ENCODE peak calls at places on chromosome 14, in ten cellular contexts. B is aorta; E is right cardiac atrium; L is esophagus squamous epithelium; R is CD4-positive, CD25-positive, alpha-beta regulatory T cell; X is tibial artery; J is Peyer's patch; U is body of pancreas; P is GM12878; S is A549. V is an unnamed sample.

GRCh38 chr14:25122188-25122587 is 72.2 kb upstream of the STXBP6 start:
- DNase-seq in B (no peak), E (no peak), L (no peak), R (no peak), X (no peak), J (no peak), U (no peak), P (no peak), S (no peak), V (no peak)

GRCh38 chr14:79332504-79333197 is 878.7 kb downstream of the DIO2 start:
- DNase-seq in B (no peak), E (no peak), L (no peak), R (no peak), X (no peak), J (no peak), U (no peak), P (no peak), S (no peak), V (no peak)

GRCh38 chr14:38496092-38496491 is 240.2 kb upstream of the CLEC14A start:
- DNase-seq in B (no peak), E (no peak), L (no peak), R (no peak), X (no peak), J (no peak), U (no peak), P (no peak), S (no peak), V (no peak)

GRCh38 chr14:77041837-77042557 is 13.5 kb upstream of the IRF2BPL start:
- DNase-seq in B (peak), E (peak), L (no peak), R (no peak), X (peak), J (no peak), U (peak), P (no peak), S (no peak), V (no peak)

GRCh38 chr14:105865904-105866840 is 339.8 kb downstream of the TMEM121 start:
- DNase-seq in B (peak), E (no peak), L (no peak), R (no peak), X (peak), J (no peak), U (peak), P (no peak), S (no peak), V (no peak)

GRCh38 chr14:64109821-64110554 is 184.2 kb downstream of the ESR2 start:
- DNase-seq in B (no peak), E (no peak), L (no peak), R (no peak), X (no peak), J (no peak), U (no peak), P (no peak), S (no peak), V (no peak)

GRCh38 chr14:95402184-95402583 is 82.5 kb upstream of the CLMN start:
- DNase-seq in B (no peak), E (no peak), L (no peak), R (no peak), X (no peak), J (no peak), U (no peak), P (no peak), S (no peak), V (no peak)

GRCh38 chr14:95315579-95315978 is 4.1 kb downstream of the CLMN start:
- DNase-seq in B (peak), E (no peak), L (no peak), R (no peak), X (no peak), J (no peak), U (no peak), P (no peak), S (no peak), V (no peak)

GRCh38 chr14:76922599-76922998 is 96.4 kb downstream of the LRRC74A start:
- DNase-seq in B (no peak), E (no peak), L (no peak), R (no peak), X (no peak), J (no peak), U (no peak), P (no peak), S (no peak), V (no peak)

GRCh38 chr14:72256055-72256454 is 323.8 kb downstream of the RGS6 start:
- DNase-seq in B (no peak), E (no peak), L (no peak), R (no peak), X (no peak), J (no peak), U (no peak), P (no peak), S (no peak), V (no peak)

GRCh38 chr14:72904840-72905561 is 11.1 kb upstream of the DPF3 start:
- DNase-seq in B (no peak), E (peak), L (no peak), R (peak), X (peak), J (peak), U (peak), P (no peak), S (peak), V (peak)

GRCh38 chr14:86462193-86462592 is 932.2 kb downstream of the FLRT2 start:
- DNase-seq in B (no peak), E (no peak), L (no peak), R (no peak), X (no peak), J (no peak), U (peak), P (no peak), S (no peak), V (no peak)

GRCh38 chr14:91108941-91109611 is 4.8 kb upstream of the DGLUCY start:
- DNase-seq in B (no peak), E (peak), L (no peak), R (peak), X (no peak), J (peak), U (peak), P (no peak), S (no peak), V (peak)

DNA sequence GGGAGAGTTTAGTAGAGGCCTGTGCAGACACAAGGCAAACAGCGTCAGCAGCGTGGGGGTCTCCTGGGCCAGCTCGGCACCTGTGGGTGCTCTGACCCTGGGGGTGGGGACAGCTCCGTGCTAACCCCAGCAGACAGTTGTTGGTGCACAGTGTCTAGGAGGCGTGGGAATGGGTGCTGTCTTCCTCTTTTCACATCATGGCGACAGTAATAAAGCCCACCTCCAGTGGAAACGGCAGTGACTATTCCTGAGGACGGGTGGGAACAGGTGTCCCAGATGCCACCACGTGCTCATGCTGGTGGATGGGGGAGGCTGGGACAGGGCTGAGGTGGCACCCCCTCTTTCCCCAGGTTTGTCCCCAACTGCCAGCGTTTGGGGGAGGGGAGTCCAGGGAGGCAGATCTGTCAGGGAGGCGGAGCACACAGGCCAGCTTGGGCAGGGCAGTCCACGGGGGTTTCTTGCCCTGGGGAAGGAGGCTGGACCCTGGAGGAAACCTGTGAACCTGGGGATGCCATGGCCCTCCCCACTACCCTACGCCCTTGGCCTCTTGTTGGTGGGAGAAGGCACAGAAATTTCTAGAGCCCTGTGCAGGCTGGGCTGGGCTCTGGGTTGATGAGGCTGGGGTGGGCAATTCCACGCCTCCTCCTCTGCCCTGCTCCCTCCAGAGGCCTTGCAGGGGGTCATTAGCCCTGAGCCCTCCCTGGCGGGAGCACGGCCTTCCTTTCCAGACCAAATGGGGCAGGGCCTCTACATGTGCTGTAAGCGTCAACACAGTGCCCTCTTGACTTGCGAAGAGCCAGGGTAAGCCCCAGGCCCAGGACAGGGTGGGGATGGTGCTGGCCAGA is 3.8 kb downstream of the ZBTB42 start:
- DNase-seq in B (no peak), E (peak), L (no peak), R (no peak), X (no peak), J (no peak), U (no peak), P (no peak), S (no peak), V (no peak)
- H3K27ac ChIP-seq in B (no peak), E (no peak), L (no peak), R (no peak), X (no peak), J (no peak), U (peak), P (no peak), S (peak), V (no peak)

DNA sequence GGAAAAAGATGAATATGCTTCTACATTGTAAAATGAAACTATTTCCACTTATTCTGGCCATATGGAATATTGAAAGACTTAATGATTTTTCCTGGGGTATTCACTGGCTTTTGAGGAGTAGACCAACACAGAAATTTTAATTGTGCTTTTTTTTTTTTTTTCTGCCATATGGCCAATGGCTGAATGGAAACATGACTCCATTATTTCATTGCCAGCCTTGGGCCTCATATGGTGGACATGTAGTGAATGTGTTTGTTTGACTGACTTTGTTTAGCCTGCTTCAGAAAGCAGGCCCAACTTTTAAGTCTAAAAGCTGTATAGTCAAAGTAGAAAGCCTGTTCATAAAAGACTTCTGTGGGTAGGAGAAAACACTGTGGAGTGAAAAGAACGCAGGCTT is 2.4 kb downstream of the GNG2 start:
- DNase-seq in B (no peak), E (no peak), L (no peak), R (no peak), X (no peak), J (no peak), U (no peak), P (no peak), S (no peak), V (no peak)
- H3K27ac ChIP-seq in B (no peak), E (no peak), L (peak), R (peak), X (no peak), J (peak), U (no peak), P (peak), S (no peak), V (no peak)

GRCh38 chr14:68936476-68936875 is 42.6 kb downstream of the ACTN1 start:
- DNase-seq in B (no peak), E (peak), L (no peak), R (no peak), X (no peak), J (no peak), U (peak), P (no peak), S (no peak), V (no peak)

GRCh38 chr14:68936980-68937379 is 42.1 kb downstream of the ACTN1 start:
- DNase-seq in B (no peak), E (no peak), L (no peak), R (no peak), X (no peak), J (no peak), U (no peak), P (no peak), S (no peak), V (no peak)

GRCh38 chr14:68937790-68938514 is 41.1 kb downstream of the ACTN1 start:
- DNase-seq in B (peak), E (peak), L (no peak), R (no peak), X (peak), J (no peak), U (peak), P (no peak), S (no peak), V (no peak)

GRCh38 chr14:68934034-68934433 is 45.1 kb downstream of the ACTN1 start:
- DNase-seq in B (no peak), E (no peak), L (no peak), R (no peak), X (no peak), J (no peak), U (no peak), P (no peak), S (no peak), V (no peak)

GRCh38 chr14:68935761-68936209 is 43.3 kb downstream of the ACTN1 start:
- DNase-seq in B (no peak), E (peak), L (no peak), R (no peak), X (no peak), J (no peak), U (peak), P (no peak), S (no peak), V (no peak)
- H3K27ac ChIP-seq in B (peak), E (peak), L (peak), R (no peak), X (peak), J (peak), U (peak), P (no peak), S (peak), V (no peak)

DNA sequence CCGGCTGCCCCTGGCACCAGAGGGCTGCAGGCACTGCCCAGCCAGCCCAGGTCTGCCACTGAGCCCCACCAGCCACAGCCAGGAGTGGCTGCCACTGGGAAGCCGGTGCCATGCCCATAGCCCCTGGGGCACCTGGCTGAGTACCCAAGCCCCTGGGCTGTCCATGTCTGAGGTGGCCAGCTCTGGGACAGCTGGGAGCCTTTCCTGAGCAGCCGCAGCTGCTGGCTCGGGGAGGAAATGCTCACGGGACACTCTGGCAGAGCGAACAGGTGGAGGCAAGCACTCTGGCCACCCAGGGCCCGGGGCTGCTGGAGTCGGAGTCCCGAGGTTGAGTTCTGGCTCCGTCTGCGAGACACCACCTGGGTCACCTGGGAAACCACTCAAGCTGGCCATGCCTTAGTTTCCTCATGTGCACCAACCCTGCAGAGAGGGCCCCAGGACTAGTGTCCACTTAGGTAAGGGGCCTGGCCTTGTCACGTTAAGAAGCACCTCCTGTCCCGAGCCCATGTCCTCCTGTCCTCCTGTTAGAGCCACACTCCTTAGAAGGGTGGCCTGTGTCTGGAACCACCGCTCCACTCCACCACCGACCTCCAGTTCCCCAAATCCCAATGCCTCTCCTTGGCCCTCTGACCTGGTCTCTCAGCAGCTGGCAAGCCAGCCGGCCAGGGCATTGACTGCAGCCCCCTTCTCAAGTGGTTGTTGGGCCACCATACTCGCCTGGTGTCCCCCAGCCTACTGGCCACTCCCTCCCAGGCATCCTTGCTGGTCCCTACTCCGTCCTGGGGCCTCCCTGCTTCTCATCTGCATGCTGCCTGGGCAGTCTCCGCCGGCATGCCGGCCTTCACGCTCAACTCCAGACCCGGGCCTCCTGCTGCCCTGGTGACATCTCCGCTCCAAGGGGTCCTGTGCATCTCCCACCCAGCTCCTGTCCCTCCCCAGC is 45.3 kb downstream of the BEGAIN start:
- DNase-seq in B (peak), E (peak), L (no peak), R (no peak), X (no peak), J (no peak), U (peak), P (no peak), S (no peak), V (no peak)
- H3K27ac ChIP-seq in B (no peak), E (no peak), L (no peak), R (no peak), X (no peak), J (no peak), U (peak), P (no peak), S (no peak), V (no peak)

DNA sequence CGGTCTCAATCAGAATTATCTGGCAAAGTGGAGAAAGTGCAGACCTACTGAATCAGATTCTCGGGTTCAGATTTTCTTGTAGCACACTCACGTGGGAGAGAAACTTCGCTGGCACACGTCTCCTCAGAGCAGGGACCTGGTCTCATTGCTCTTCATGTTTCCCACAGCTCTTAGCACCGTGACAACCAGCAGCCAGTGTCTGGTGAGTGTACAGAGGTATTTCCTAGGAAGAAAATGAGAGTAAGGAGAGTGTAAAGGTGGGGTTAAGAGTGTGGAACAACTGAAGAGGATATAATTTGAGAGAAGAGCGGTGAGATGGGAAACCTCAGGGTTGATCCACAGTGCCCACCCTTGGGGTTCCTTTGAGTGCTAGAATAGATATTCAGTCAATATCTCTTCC is 89.2 kb downstream of the ARF6 start:
- DNase-seq in B (no peak), E (no peak), L (no peak), R (no peak), X (no peak), J (no peak), U (no peak), P (no peak), S (no peak), V (no peak)
- H3K27ac ChIP-seq in B (peak), E (no peak), L (no peak), R (peak), X (peak), J (no peak), U (peak), P (no peak), S (peak), V (peak)

DNA sequence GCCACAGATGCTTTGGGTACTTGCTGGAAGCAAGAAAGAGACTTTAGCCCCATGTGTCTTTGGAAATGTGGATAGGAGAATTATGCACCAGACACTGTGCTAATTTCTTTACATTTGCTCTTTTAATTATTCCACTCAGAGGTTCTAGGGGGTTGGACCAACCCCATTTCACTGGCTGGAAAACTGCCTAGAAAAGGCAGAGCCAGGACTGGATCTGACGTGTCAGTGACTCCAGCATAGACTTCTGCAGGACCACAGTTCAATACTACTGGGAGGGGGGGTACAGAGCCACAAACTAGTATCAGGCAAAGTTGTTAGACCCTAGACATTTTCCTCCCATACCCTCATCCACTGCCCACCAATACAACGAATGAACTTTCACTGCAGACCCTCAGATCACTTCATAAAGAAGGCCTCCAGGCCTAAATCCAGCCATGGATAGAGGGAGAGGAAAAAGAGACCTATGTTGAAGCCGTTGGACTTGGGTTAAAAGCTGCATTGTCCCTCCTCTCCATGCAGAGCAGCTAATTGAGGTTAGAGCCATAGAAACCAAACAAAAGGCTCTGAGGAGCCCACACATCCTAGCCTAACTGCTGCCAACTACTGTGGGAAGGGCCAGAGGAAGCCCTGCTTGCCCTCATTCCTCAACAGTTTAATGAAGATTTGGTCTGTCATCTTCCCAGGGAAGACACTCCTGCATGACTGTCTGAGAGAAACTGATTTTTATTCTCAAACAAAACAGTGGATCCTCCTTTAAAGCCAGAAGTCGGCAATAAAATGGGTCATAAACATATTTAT is 68.7 kb downstream of the STON2 start:
- DNase-seq in B (no peak), E (no peak), L (no peak), R (no peak), X (no peak), J (no peak), U (no peak), P (no peak), S (no peak), V (no peak)
- H3K27ac ChIP-seq in B (no peak), E (no peak), L (peak), R (no peak), X (no peak), J (no peak), U (no peak), P (no peak), S (no peak), V (no peak)

GRCh38 chr14:23361320-23361719 is 3.7 kb downstream of the EFS start:
- DNase-seq in B (no peak), E (peak), L (no peak), R (no peak), X (no peak), J (no peak), U (no peak), P (no peak), S (no peak), V (no peak)

GRCh38 chr14:23360496-23360895 is 4.5 kb downstream of the EFS start:
- DNase-seq in B (no peak), E (no peak), L (no peak), R (no peak), X (no peak), J (no peak), U (peak), P (no peak), S (peak), V (no peak)

GRCh38 chr14:23359167-23359626 is 5.8 kb downstream of the EFS start:
- DNase-seq in B (peak), E (no peak), L (no peak), R (no peak), X (no peak), J (no peak), U (no peak), P (no peak), S (no peak), V (no peak)

GRCh38 chr14:23358553-23359166 is 6.0 kb upstream of the SLC22A17 start:
- DNase-seq in B (peak), E (no peak), L (no peak), R (no peak), X (no peak), J (no peak), U (no peak), P (no peak), S (no peak), V (no peak)

GRCh38 chr14:23359722-23360447 is 5.1 kb downstream of the EFS start:
- DNase-seq in B (peak), E (no peak), L (no peak), R (no peak), X (no peak), J (no peak), U (no peak), P (no peak), S (no peak), V (no peak)
- H3K27ac ChIP-seq in B (no peak), E (no peak), L (no peak), R (no peak), X (no peak), J (no peak), U (no peak), P (no peak), S (no peak), V (no peak)

GRCh38 chr14:69041783-69042182 is 62.7 kb upstream of the ACTN1 start:
- DNase-seq in B (no peak), E (no peak), L (no peak), R (no peak), X (no peak), J (no peak), U (no peak), P (no peak), S (no peak), V (no peak)
- H3K27ac ChIP-seq in B (peak), E (no peak), L (no peak), R (no peak), X (peak), J (no peak), U (no peak), P (no peak), S (peak), V (no peak)